ENCODE peak calls at places on chromosomes 6 and 20, in four cellular contexts. T is stimulated activated CD4-positive, alpha-beta T cell treated with anti-CD3 and anti-CD28 coated beads, Interleukin-2, amount 100 ng/mL, for 4 hours; E is endothelial cell of umbilical vein; H is HT1080. W is an unnamed sample.

GRCh38 chr6:116954938-116955337 is 77.9 kb downstream of the RFX6 start:
- DNase-seq in T (no peak), E (no peak), H (no peak), W (no peak)

GRCh38 chr20:57943291-57943690 is 233.5 kb upstream of the PMEPA1 start:
- DNase-seq in T (no peak), E (no peak), H (no peak), W (no peak)

GRCh38 chr6:135235716-135236115 is 54.6 kb downstream of the MYB start:
- DNase-seq in T (no peak), E (no peak), H (no peak), W (no peak)

GRCh38 chr6:12637960-12638641 is 78.5 kb upstream of the PHACTR1 start:
- DNase-seq in T (peak; percentile 1), H (peak; percentile 88), E (peak; percentile 67), W (peak; percentile 15)

GRCh38 chr6:26175428-26176181 is 88.4 kb downstream of the HFE start:
- DNase-seq in H (peak; percentile 62), E (peak; percentile 85), T (no peak), W (no peak)

GRCh38 chr6:29490055-29490454 is 2.3 kb upstream of the MAS1L start:
- DNase-seq in T (no peak), E (no peak), H (no peak), W (no peak)

GRCh38 chr6:23218751-23219150 is 649.4 kb downstream of the HDGFL1 start:
- DNase-seq in H (no peak), E (peak; percentile 29), T (no peak), W (no peak)

GRCh38 chr6:108958900-108959770 is 110.9 kb downstream of the ARMC2 start:
- DNase-seq in H (no peak), T (no peak), E (no peak), W (no peak)

GRCh38 chr6:26538936-26539615 is 910 bp downstream of the HMGN4 start:
- DNase-seq in T (no peak), E (no peak), H (no peak), W (no peak)

GRCh38 chr6:145643760-145644159 is 91.6 kb downstream of the EPM2A start:
- DNase-seq in H (no peak), E (no peak), T (no peak), W (no peak)

GRCh38 chr6:161837854-161838253 is 564.0 kb upstream of the AGPAT4 start:
- DNase-seq in H (peak; percentile 62), E (no peak), T (no peak), W (no peak)

GRCh38 chr6:112010328-112010727 is 43.6 kb upstream of the CCN6 start:
- DNase-seq in T (no peak), E (no peak), H (no peak), W (no peak)

GRCh38 chr20:43650997-43651525 is 15.9 kb upstream of the MYBL2 start:
- DNase-seq in H (no peak), T (no peak), E (no peak), W (no peak)

GRCh38 chr6:2563635-2564034 is 187.1 kb downstream of the MYLK4 start:
- DNase-seq in E (no peak), H (peak; percentile 10), T (no peak), W (no peak)

GRCh38 chr6:99841297-99841696 is 152.7 kb downstream of the MCHR2 start:
- DNase-seq in E (no peak), T (no peak), H (no peak), W (no peak)

GRCh38 chr6:11858439-11858838 is 79.8 kb upstream of the ADTRP start:
- DNase-seq in E (no peak), H (no peak), T (no peak), W (no peak)

GRCh38 chr6:84599991-84600390 is 164.4 kb downstream of the TBX18 start:
- DNase-seq in T (no peak), E (no peak), H (no peak), W (no peak)

GRCh38 chr20:40497781-40498691 is 191.0 kb downstream of the MAFB start:
- DNase-seq in E (peak; percentile 3), T (no peak), H (peak; percentile 95), W (peak; percentile 64)

GRCh38 chr20:51402201-51402600 is 140.3 kb downstream of the NFATC2 start:
- DNase-seq in T (no peak), E (no peak), H (no peak), W (no peak)

GRCh38 chr20:47620808-47621805 is 119.4 kb downstream of the NCOA3 start:
- DNase-seq in E (peak; percentile 83), H (peak; percentile 59), T (no peak), W (no peak)

GRCh38 chr6:4460595-4461475 is 315.4 kb upstream of the CDYL start:
- DNase-seq in E (no peak), T (no peak), H (no peak), W (peak; percentile 83)

GRCh38 chr20:36085686-36086267 is 68.8 kb upstream of the EPB41L1 start:
- DNase-seq in E (no peak), H (peak; percentile 81), T (no peak), W (no peak)

GRCh38 chr20:31918471-31919105 is 33.3 kb downstream of the PDRG1 start:
- DNase-seq in H (no peak), T (no peak), E (no peak), W (no peak)

GRCh38 chr6:142902636-142903053 is 42.3 kb downstream of the HIVEP2 start:
- DNase-seq in T (peak; percentile 42), H (peak; percentile 97), E (peak; percentile 80), W (peak; percentile 86)

GRCh38 chr6:127776320-127776719 is 124.5 kb downstream of the THEMIS start:
- DNase-seq in H (no peak), E (no peak), T (no peak), W (no peak)

GRCh38 chr6:152701863-152702401 is 4.2 kb downstream of the MYCT1 start:
- DNase-seq in H (no peak), E (peak; percentile 46), T (no peak), W (no peak)

GRCh38 chr6:82980086-82980485 is 85.6 kb downstream of the UBE3D start:
- DNase-seq in H (peak; percentile 62), E (no peak), T (no peak), W (no peak)

GRCh38 chr20:19673575-19673974 is 84.5 kb upstream of the RIN2 start:
- DNase-seq in E (no peak), H (no peak), T (no peak), W (no peak)

GRCh38 chr6:117481278-117481925 is 1.1 kb upstream of the DCBLD1 start:
- DNase-seq in H (no peak), T (no peak), E (no peak), W (peak; percentile 42)

GRCh38 chr6:82076855-82077254 is 170.7 kb downstream of the IBTK start:
- DNase-seq in T (no peak), H (peak; percentile 13), E (peak; percentile 69), W (no peak)

GRCh38 chr20:32357869-32358631 is at the start of gene ASXL1:
- DNase-seq in T (peak; percentile 94), H (peak; percentile 98), E (peak; percentile 97), W (peak; percentile 99)

GRCh38 chr6:10146723-10147451 is 268.0 kb downstream of the TFAP2A start:
- DNase-seq in H (peak; percentile 50), T (no peak), E (no peak), W (no peak)

GRCh38 chr6:105769197-105769596 is 316.9 kb upstream of the PRDM1 start:
- DNase-seq in T (no peak), E (no peak), H (no peak), W (no peak)

GRCh38 chr6:21987501-21987957 is 309.3 kb downstream of the PRL start:
- DNase-seq in H (peak; percentile 70), E (peak; percentile 96), T (no peak), W (peak; percentile 84)

GRCh38 chr6:113103618-113104390 is 753.3 kb upstream of the MARCKS start:
- DNase-seq in E (peak; percentile 88), T (no peak), H (peak; percentile 45), W (no peak)

GRCh38 chr20:38748863-38749153 is 548 bp downstream of the ACTR5 start:
- DNase-seq in E (no peak), H (no peak), T (peak; percentile 51), W (no peak)

GRCh38 chr20:478949-479429 is 16.7 kb upstream of the TBC1D20 start:
- DNase-seq in T (peak; percentile 12), H (peak; percentile 67), E (peak; percentile 70), W (no peak)

GRCh38 chr6:73134588-73134987 is 90.7 kb downstream of the KHDC1L start:
- DNase-seq in H (peak; percentile 18), T (no peak), E (peak; percentile 47), W (peak; percentile 16)

GRCh38 chr6:116633685-116634084 is 17.4 kb downstream of the RSPH4A start:
- DNase-seq in T (no peak), E (no peak), H (no peak), W (no peak)

GRCh38 chr6:82917346-82918064 is 148.1 kb downstream of the UBE3D start:
- DNase-seq in H (no peak), T (no peak), E (no peak), W (no peak)